ENCODE peak calls at places on chromosomes 11 and 22, in four cellular contexts. One of them, this sample, is unnamed.

GRCh38 chr11:122661182-122661945 is 5.8 kb downstream of the UBASH3B start:
- DNase-seq in H9: no peak
- DNase-seq in H1: no peak
- DNase-seq in mesendoderm: peak; percentile 62
- DNase-seq in this sample: peak; percentile 23

GRCh38 chr11:126781942-126782341 is 218.6 kb downstream of the KIRREL3 start:
- DNase-seq in H9: no peak
- DNase-seq in H1: no peak
- DNase-seq in mesendoderm: peak; percentile 28
- DNase-seq in this sample: no peak

GRCh38 chr22:27135582-27135981 is 478.2 kb downstream of the MIAT start:
- DNase-seq in H9: no peak
- DNase-seq in H1: no peak
- DNase-seq in mesendoderm: peak; percentile 34
- DNase-seq in this sample: no peak

GRCh38 chr11:68792400-68792955 is 41.2 kb upstream of the TESMIN start:
- DNase-seq in H9: no peak
- DNase-seq in H1: no peak
- DNase-seq in mesendoderm: no peak
- DNase-seq in this sample: no peak

GRCh38 chr11:46116007-46116711 is 5.1 kb downstream of the PHF21A start:
- DNase-seq in H9: no peak
- DNase-seq in H1: no peak
- DNase-seq in mesendoderm: no peak
- DNase-seq in this sample: no peak

GRCh38 chr11:125489166-125489565 is 6.9 kb downstream of the FEZ1 start:
- DNase-seq in H9: no peak
- DNase-seq in H1: no peak
- DNase-seq in mesendoderm: no peak
- DNase-seq in this sample: no peak

GRCh38 chr11:34909435-34909834 is 6.7 kb downstream of the APIP start:
- DNase-seq in H9: no peak
- DNase-seq in H1: no peak
- DNase-seq in mesendoderm: no peak
- DNase-seq in this sample: no peak

GRCh38 chr11:48052183-48053040 is 72.1 kb downstream of the PTPRJ start:
- DNase-seq in H9: peak; percentile 65
- DNase-seq in H1: peak; percentile 57
- DNase-seq in mesendoderm: peak; percentile 90
- DNase-seq in this sample: no peak

GRCh38 chr11:16788141-16789060 is 50.0 kb downstream of the C11orf58 start:
- DNase-seq in H9: peak; percentile 83
- DNase-seq in H1: peak; percentile 94
- DNase-seq in mesendoderm: peak; percentile 81
- DNase-seq in this sample: peak; percentile 74

GRCh38 chr22:42389137-42389536 is 43.1 kb downstream of the NFAM1 start:
- DNase-seq in H9: no peak
- DNase-seq in H1: no peak
- DNase-seq in mesendoderm: no peak
- DNase-seq in this sample: no peak

GRCh38 chr11:122659676-122660571 is 4.4 kb downstream of the UBASH3B start:
- DNase-seq in H9: no peak
- DNase-seq in H1: no peak
- DNase-seq in mesendoderm: no peak
- DNase-seq in this sample: no peak

GRCh38 chr11:102120437-102120935 is 10.2 kb downstream of the YAP1 start:
- DNase-seq in H9: no peak
- DNase-seq in H1: no peak
- DNase-seq in mesendoderm: peak; percentile 64
- DNase-seq in this sample: no peak

GRCh38 chr22:39227542-39228272 is 17.1 kb downstream of the PDGFB start:
- DNase-seq in H9: no peak
- DNase-seq in H1: no peak
- DNase-seq in mesendoderm: no peak
- DNase-seq in this sample: no peak

GRCh38 chr22:45673482-45674175 is 2.0 kb downstream of the ATXN10 start:
- DNase-seq in H9: no peak
- DNase-seq in H1: no peak
- DNase-seq in mesendoderm: no peak
- DNase-seq in this sample: no peak

GRCh38 chr11:133790995-133791394 is 54.3 kb downstream of the SPATA19 start:
- DNase-seq in H9: no peak
- DNase-seq in H1: no peak
- DNase-seq in mesendoderm: peak; percentile 23
- DNase-seq in this sample: no peak

GRCh38 chr11:64250875-64251721 is at the start of gene PLCB3:
- DNase-seq in H9: peak; percentile 75
- DNase-seq in H1: peak; percentile 86
- DNase-seq in mesendoderm: peak; percentile 53
- DNase-seq in this sample: peak; percentile 76

GRCh38 chr11:13343931-13344717 is 66.5 kb downstream of the BMAL1 start:
- DNase-seq in H9: peak; percentile 64
- DNase-seq in H1: peak; percentile 82
- DNase-seq in mesendoderm: peak; percentile 85
- DNase-seq in this sample: peak; percentile 68

GRCh38 chr22:41334215-41334614 is 32.9 kb downstream of the ZC3H7B start:
- DNase-seq in H9: no peak
- DNase-seq in H1: no peak
- DNase-seq in mesendoderm: no peak
- DNase-seq in this sample: no peak

GRCh38 chr22:44344407-44344806 is 31.7 kb upstream of the SHISAL1 start:
- DNase-seq in H9: no peak
- DNase-seq in H1: no peak
- DNase-seq in mesendoderm: no peak
- DNase-seq in this sample: no peak

GRCh38 chr11:114916406-114916805 is 238.1 kb downstream of the NXPE2 start:
- DNase-seq in H9: no peak
- DNase-seq in H1: no peak
- DNase-seq in mesendoderm: no peak
- DNase-seq in this sample: no peak

DNA sequence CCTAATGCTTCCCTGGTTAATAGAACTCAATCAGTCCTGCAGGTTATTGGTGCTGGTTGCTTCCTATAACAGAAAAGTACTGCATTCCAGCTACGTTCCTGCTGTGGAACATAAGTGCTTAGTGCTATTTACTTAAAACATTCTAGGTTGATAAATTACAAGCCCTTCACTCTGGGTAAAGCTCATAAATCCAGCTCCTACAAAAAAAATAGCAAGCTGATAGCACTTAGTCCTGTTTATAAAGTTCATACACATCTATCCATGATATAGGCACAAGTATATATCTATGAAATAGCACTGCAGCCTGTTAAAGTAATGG is 26.7 kb downstream of the NF2 start:
- DNase-seq in H9: no peak
- DNase-seq in H1: no peak
- DNase-seq in mesendoderm: no peak
- DNase-seq in this sample: no peak
- H3K23ac ChIP-seq in H9: no peak overlapping the region
- H3K23ac ChIP-seq in H1: no peak overlapping the region
- H3K23ac ChIP-seq in mesendoderm: no peak overlapping the region
- H3K23ac ChIP-seq in this sample: no peak overlapping the region

DNA sequence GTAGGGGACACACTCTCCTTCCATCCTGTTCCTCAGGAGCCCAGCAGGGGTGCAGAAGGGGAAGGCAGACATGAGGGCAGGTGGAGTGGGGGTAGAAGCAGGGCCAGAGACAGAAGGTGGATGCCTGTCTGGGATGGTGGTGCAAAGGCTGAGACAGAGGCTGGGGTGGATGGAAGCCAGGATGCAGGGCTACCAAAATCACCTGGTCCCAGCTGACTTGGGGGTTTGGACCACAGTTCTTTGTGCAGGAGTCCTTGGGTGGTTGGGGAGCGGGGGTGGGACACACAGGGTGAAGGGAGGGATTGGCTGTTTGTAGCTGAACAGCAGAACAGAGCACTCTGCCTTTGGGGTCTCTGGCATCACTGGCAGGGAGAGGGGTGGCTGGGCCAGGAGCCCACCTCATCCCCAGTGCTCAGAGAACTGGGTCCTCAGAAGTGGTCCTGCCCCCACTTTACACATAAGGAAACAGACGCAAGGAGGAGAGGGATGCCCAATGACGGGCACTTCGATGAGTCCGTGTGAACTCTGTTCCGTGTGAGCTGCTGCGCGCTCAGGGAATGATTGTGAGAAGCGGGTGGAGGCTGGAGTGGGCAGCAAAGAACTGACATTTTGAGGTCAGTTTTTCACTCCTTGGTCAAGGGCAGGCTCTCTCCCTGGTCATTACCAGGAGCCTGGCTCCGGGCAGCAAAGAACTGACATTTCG is 1.8 kb downstream of the TAGLN start:
- DNase-seq in H9: no peak
- DNase-seq in H1: no peak
- DNase-seq in mesendoderm: peak; percentile 41
- DNase-seq in this sample: no peak
- H3K23ac ChIP-seq in H9: no peak overlapping the region
- H3K23ac ChIP-seq in H1: no peak overlapping the region
- H3K23ac ChIP-seq in mesendoderm: no peak overlapping the region
- H3K23ac ChIP-seq in this sample: no peak overlapping the region

GRCh38 chr11:116991491-116991890 is 106.7 kb downstream of the SIK3 start:
- DNase-seq in H9: no peak
- DNase-seq in H1: no peak
- DNase-seq in mesendoderm: no peak
- DNase-seq in this sample: no peak
- H3K23ac ChIP-seq in H9: no peak overlapping the region
- H3K23ac ChIP-seq in H1: no peak overlapping the region
- H3K23ac ChIP-seq in mesendoderm: no peak overlapping the region
- H3K23ac ChIP-seq in this sample: no peak overlapping the region

DNA sequence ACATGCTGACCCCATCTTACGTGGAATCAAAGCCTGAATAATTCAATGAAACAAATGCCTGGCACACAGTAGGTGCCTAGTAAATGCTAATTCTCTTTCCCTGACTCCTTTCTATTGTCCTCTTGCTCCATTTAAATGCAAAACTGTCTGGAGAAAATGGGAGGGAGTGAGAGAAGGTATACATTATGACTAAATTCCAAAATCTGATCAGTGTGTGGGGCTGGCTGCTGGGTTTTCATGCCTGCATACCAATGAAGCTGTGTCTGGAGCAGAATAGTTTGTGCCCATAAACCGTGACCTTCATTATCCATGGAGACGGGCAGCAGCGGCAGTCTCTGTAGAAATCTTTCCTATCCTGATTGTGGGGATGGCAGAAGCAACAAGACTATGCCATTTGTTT is 223.4 kb upstream of the ZBED5 start:
- DNase-seq in H9: no peak
- DNase-seq in H1: no peak
- DNase-seq in mesendoderm: no peak
- DNase-seq in this sample: no peak
- H3K23ac ChIP-seq in H9: no peak overlapping the region
- H3K23ac ChIP-seq in H1: no peak overlapping the region
- H3K23ac ChIP-seq in mesendoderm: peak overlapping the region; percentile 48
- H3K23ac ChIP-seq in this sample: no peak overlapping the region

DNA sequence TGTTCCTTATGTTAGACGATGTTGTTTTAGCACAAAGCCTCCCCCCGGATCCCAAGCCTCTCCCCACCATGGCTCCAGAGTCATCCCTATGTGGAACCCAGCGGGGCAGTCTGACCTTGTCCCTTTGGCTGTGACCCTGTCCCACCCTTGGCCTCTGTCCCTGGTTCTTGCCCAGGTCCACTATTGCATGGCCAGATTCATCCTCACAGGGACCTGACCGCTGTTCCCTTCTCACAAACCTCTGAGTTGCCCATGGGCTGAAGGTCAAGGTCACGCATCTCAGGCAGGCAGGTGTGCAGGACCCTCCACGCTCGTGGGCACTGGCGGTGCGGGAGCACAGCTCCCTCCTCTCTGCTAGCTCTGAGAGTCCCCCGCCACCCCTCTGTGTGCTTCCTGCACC is 39.0 kb downstream of the BCR start:
- DNase-seq in H9: no peak
- DNase-seq in H1: no peak
- DNase-seq in mesendoderm: no peak
- DNase-seq in this sample: no peak
- H3K23ac ChIP-seq in H9: no peak overlapping the region
- H3K23ac ChIP-seq in H1: no peak overlapping the region
- H3K23ac ChIP-seq in mesendoderm: peak overlapping the region; percentile 15
- H3K23ac ChIP-seq in this sample: peak overlapping the region; percentile 14

GRCh38 chr11:8826145-8826786 is 84.7 kb upstream of the AKIP1 start:
- DNase-seq in H9: peak; percentile 59
- DNase-seq in H1: no peak
- DNase-seq in mesendoderm: peak; percentile 95
- DNase-seq in this sample: no peak
- H3K23ac ChIP-seq in H9: no peak overlapping the region
- H3K23ac ChIP-seq in H1: no peak overlapping the region
- H3K23ac ChIP-seq in mesendoderm: no peak overlapping the region
- H3K23ac ChIP-seq in this sample: no peak overlapping the region

GRCh38 chr11:8503872-8504491 is 90.0 kb downstream of the STK33 start:
- DNase-seq in H9: no peak
- DNase-seq in H1: no peak
- DNase-seq in mesendoderm: no peak
- DNase-seq in this sample: no peak
- H3K23ac ChIP-seq in H9: no peak overlapping the region
- H3K23ac ChIP-seq in H1: no peak overlapping the region
- H3K23ac ChIP-seq in mesendoderm: no peak overlapping the region
- H3K23ac ChIP-seq in this sample: no peak overlapping the region

DNA sequence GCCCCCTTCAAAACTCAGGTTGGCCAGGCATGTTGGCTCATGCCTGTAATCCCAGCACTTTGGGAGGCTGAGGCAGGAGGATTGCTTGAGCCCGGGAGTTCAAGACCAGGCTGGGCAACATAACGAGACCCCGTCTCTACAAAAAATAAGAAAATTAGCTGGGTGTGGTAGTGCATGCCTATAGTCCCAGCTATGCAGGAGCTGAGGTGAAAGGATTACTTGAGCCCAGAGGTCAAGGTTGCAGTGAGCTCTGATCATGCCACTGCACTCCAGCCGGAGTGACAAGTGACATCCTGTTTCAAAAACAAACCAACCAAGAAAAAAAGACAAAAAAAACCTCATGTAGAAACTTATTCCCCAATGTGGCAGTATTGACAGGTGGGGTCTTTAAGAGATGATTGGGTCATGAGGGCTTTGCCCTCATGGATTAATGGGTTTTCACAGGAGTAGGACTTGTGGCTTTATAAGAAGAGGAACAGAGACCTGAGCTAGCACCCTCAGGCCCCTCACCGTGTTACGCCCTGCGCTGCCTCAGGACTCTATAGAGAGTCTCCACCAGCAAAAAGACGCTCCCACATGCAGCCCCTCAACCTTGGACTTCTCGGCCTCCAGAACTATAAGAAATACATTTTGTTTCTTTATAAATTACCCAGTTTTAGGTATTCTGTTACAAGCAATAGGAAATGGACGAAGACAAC is 22.3 kb downstream of the LAYN start:
- DNase-seq in H9: no peak
- DNase-seq in H1: no peak
- DNase-seq in mesendoderm: no peak
- DNase-seq in this sample: no peak
- H3K23ac ChIP-seq in H9: no peak overlapping the region
- H3K23ac ChIP-seq in H1: no peak overlapping the region
- H3K23ac ChIP-seq in mesendoderm: no peak overlapping the region
- H3K23ac ChIP-seq in this sample: no peak overlapping the region

This sample was measured in neuronal stem cell.